ENCODE peak calls at places on chromosome 13, in five cellular contexts. U is K562, G is GM23338, S is A549, D is GM12878. W is an unnamed sample.

GRCh38 chr13:110331362-110331761 is 24.3 kb downstream of the COL4A2 start:
- DNase-seq in U (no peak), G (no peak), S (no peak), D (no peak), W (no peak)

GRCh38 chr13:32752997-32753606 is 166.8 kb downstream of the PDS5B start:
- DNase-seq in U (no peak), G (no peak), S (no peak), D (no peak), W (no peak)

GRCh38 chr13:104773775-104774174 is 1707.6 kb upstream of the SLC10A2 start:
- DNase-seq in U (no peak), G (peak), S (peak), D (peak), W (peak)

GRCh38 chr13:25886438-25887214 is 165.2 kb downstream of the SHISA2 start:
- DNase-seq in U (no peak), G (no peak), S (no peak), D (no peak), W (no peak)

GRCh38 chr13:28532226-28533048 is 37.5 kb upstream of the FLT1 start:
- DNase-seq in U (peak), G (peak), S (no peak), D (no peak), W (no peak)

GRCh38 chr13:40488869-40489391 is 177.5 kb downstream of the FOXO1 start:
- DNase-seq in U (no peak), G (no peak), S (no peak), D (no peak), W (no peak)

GRCh38 chr13:34756572-34756971 is 185.5 kb upstream of the NBEA start:
- DNase-seq in U (no peak), G (no peak), S (no peak), D (no peak), W (no peak)

GRCh38 chr13:49060698-49061387 is 85.1 kb downstream of the FNDC3A start:
- DNase-seq in U (no peak), G (no peak), S (no peak), D (no peak), W (no peak)

DNA sequence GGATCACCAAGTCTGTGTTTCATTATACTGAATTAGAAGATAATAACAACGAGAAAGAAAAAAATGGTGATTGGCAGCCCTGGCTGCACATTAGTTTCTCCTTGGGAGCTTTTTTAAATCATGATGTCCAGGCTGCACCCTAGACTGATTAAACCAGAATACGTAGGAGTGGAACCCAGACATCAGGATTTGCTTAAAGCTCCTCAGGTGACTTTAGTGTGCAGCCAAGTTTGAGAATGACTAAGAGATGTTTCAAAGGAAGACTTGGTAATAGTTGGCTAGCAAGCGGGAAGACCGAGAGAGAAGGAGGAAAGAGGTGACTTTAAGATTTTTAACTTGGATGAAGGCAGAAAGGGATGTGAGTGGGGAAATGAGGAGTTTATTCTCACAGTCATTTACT is 71.4 kb upstream of the SERP2 start:
- DNase-seq in U (no peak), G (no peak), S (no peak), D (no peak), W (no peak)
- H3K27ac ChIP-seq in U (no peak), G (no peak), S (peak), D (no peak), W (no peak)

GRCh38 chr13:46170687-46171086 is 11.3 kb downstream of the LCP1 start:
- DNase-seq in U (no peak), G (peak), S (no peak), D (no peak), W (peak)
- TF ChIP-seq JUNB in U (no peak), G (no peak), S (no peak), D (no peak), W (no peak)

GRCh38 chr13:113400621-113401451 is 36.9 kb upstream of the GRTP1 start:
- DNase-seq in U (no peak), G (no peak), S (no peak), D (no peak), W (no peak)
- H3K27ac ChIP-seq in U (no peak), G (no peak), S (no peak), D (no peak), W (no peak)

DNA sequence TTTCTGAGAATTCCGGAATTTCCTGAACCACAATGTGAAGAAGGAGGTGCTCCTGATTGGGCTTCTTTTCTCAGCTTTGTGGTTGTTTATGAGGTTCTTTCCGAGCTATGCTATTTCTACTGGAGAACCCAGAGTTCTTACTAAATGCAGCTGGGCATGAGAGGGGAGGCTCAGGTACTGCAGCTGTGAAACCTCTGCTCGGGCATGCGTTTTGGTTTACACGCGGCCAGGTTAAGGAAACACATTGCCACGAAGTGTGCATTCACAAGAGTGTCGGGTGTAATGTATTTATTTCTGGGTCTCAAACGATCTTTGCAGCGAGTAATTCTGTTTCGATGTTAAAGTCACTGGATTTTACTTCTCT is 657 bp upstream of the MIR17HG start:
- DNase-seq in U (peak), G (peak), S (peak), D (peak), W (no peak)
- TF ChIP-seq JUNB in U (no peak), G (no peak), S (no peak), D (no peak), W (no peak)

DNA sequence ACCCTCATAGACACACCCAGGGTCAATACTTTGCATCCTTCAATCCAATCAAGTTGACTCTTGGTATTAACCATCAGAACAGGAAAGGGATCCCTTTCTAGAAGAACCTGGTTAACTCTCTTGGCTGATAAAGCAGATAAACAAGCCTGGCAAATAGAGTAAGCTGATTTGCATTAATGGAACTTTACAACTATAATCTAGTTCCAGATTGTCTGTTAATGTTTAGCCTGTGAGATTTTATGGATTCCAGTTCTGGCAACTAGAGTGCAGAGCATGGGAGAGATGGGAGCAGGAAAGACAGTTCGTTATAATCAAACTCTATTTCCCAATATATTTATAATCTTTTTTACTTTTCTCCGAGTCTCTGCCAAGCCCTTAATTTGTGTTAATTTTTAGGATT is 272.6 kb upstream of the KLHL1 start:
- DNase-seq in U (no peak), G (no peak), S (no peak), D (no peak), W (no peak)
- H3K27ac ChIP-seq in U (no peak), G (no peak), S (no peak), D (no peak), W (no peak)

DNA sequence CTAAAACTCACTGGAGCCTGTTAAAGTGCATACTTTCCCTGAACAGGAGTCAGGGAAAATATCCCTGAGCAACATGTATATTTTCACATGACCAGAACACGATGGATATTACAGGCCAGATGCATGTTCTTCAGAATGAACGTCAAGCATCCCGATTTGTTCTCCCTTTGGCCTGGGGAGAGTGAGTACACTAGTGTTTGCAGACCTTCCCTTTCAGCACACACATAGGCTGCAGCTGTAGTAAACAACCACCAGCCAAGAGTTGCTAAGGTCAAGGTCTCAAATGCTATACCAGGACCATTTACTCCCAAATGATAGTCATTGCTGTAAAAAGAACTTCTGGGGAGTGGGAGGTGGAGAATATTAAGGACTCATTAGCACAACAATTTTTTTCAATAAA is 3.0 kb downstream of the KLF12 start:
- DNase-seq in U (no peak), G (no peak), S (no peak), D (no peak), W (peak)
- TF ChIP-seq JUNB in U (no peak), G (no peak), S (no peak), D (no peak), W (no peak)

GRCh38 chr13:31172535-31172934 is 10.8 kb upstream of the HSPH1 start:
- DNase-seq in U (no peak), G (no peak), S (peak), D (no peak), W (peak)
- H3K27ac ChIP-seq in U (no peak), G (no peak), S (peak), D (no peak), W (no peak)

DNA sequence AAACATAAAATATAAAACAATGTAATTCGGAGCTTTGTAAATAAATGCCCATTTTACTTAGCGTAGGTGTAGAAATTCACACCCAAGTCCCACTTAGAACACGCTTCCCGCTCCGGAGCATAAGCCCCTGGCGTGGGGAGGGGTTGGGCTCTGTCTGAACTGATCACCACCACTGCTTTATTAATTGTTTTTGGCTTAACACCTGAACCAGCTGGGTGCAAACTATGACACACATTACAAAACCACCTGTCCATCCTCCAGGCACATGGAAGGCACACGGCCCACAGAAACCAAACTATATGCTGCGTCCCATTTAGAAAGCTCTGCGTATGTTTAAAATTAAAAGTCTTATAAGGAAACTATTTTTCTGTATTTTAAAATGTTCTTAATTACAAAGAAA is 25.9 kb downstream of the RASA3 start:
- DNase-seq in U (no peak), G (no peak), S (no peak), D (no peak), W (no peak)
- TF ChIP-seq JUNB in U (no peak), G (no peak), S (no peak), D (no peak), W (no peak)

DNA sequence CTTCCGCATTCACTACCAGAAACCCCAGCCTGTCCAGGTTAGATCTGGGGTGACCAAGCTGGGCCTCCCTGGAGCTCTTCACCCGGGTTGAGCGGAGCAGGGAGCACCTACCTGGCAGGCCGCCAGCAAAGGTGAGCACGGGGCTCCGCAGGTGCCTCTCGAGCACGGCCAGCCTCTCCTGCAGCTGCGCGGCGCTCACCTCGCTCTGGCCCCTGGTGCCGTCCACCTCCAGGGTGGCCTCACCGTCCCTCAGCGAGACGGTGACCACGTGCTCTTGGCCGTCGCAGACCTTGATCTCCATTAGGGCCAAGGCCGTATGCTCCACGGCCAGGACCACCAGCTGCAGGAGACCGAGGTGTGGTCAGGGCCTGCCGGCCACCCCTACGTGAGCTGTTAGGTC is 42.0 kb downstream of the GAS6 start:
- DNase-seq in U (no peak), G (no peak), S (no peak), D (no peak), W (no peak)
- H3K27ac ChIP-seq in U (no peak), G (no peak), S (peak), D (no peak), W (no peak)

DNA sequence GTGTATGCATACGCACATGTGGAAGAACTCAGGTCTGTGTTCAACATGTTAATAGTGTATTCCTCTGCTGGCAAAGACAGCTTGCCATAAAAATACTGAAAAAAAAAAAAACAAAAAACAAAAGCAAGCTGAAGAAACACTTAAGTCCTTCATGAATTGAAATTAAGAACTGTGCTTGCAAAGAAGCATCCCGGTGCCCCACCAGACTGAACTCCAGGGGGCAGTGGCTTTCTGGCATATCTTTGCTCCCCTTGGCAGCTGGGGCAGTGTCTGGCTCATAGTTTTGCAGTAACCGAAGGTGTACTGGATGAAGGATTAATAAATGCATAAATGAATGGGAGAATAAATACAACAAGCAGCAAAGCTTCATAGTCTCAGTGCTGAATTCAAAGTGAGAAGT is 187.6 kb downstream of the LHFPL6 start:
- DNase-seq in U (no peak), G (peak), S (peak), D (no peak), W (no peak)
- TF ChIP-seq JUNB in U (no peak), G (no peak), S (no peak), D (no peak), W (no peak)

W was measured in HepG2.